ENCODE peak calls at places on chromosomes 1 and 21, in four cellular contexts. B is neuronal stem cell, L is IMR-90, H is H9. F is an unnamed sample. For H3K79me1, the result is how much of the 10 kb centered on the place peaks cover.

GRCh38 chr1:150981177-150981804 is 801 bp upstream of the ANXA9 start:
- DNase-seq in L (no peak), H (peak), B (no peak), F (peak)

GRCh38 chr1:212551929-212552328 is 56.6 kb upstream of the ATF3 start:
- DNase-seq in H (no peak), B (no peak), L (no peak), F (no peak)

GRCh38 chr1:18302788-18303413 is 177.8 kb upstream of the KLHDC7A start:
- DNase-seq in B (no peak), H (peak), L (no peak), F (peak)

GRCh38 chr1:47843781-47844555 is 153.2 kb downstream of the TRABD2B start:
- DNase-seq in L (no peak), H (no peak), B (no peak), F (no peak)

GRCh38 chr1:91583326-91583755 is 82.7 kb downstream of the CDC7 start:
- DNase-seq in B (no peak), L (peak), H (no peak), F (no peak)

GRCh38 chr1:6489799-6490180 is 1.7 kb downstream of the PLEKHG5 start:
- DNase-seq in L (peak), B (peak), H (peak), F (peak)

GRCh38 chr1:210944255-210944654 is 189.7 kb downstream of the KCNH1 start:
- DNase-seq in L (no peak), H (no peak), B (no peak), F (no peak)

GRCh38 chr1:229230136-229230892 is 40.6 kb upstream of the RAB4A start:
- DNase-seq in L (no peak), B (no peak), H (no peak), F (no peak)

GRCh38 chr21:46656820-46657219 is 21.3 kb downstream of the PRMT2 start:
- DNase-seq in L (no peak), B (no peak), H (no peak), F (no peak)

GRCh38 chr1:159900086-159900680 is at the start of gene CFAP45:
- DNase-seq in H (peak), L (peak), B (peak), F (peak)

GRCh38 chr1:29645586-29645985 is 409.3 kb downstream of the PTPRU start:
- DNase-seq in L (no peak), B (no peak), H (peak), F (no peak)

GRCh38 chr1:220313576-220313975 is 41.3 kb upstream of the RAB3GAP2 start:
- DNase-seq in H (no peak), L (no peak), B (no peak), F (no peak)

GRCh38 chr21:35422011-35422410 is 372.9 kb upstream of the RUNX1 start:
- DNase-seq in B (no peak), L (no peak), H (no peak), F (no peak)

GRCh38 chr1:17403081-17403480 is 31.1 kb downstream of the PADI6 start:
- DNase-seq in L (no peak), B (no peak), H (no peak), F (no peak)

GRCh38 chr1:7388141-7388487 is 383.0 kb upstream of the VAMP3 start:
- DNase-seq in L (no peak), B (no peak), H (peak), F (no peak)

GRCh38 chr1:163069142-163069541 is at the start of gene RGS4:
- DNase-seq in L (peak), B (peak), H (peak), F (peak)

GRCh38 chr1:27934818-27935549 is at the start of gene SMPDL3B:
- DNase-seq in B (peak), L (no peak), H (peak), F (peak)

GRCh38 chr1:174051956-174052355 is 29.8 kb upstream of the RC3H1 start:
- DNase-seq in B (peak), H (no peak), L (no peak), F (no peak)

GRCh38 chr1:156677616-156678596 is 699 bp upstream of the NES start:
- DNase-seq in L (peak), H (peak), B (peak), F (no peak)

GRCh38 chr1:13456894-13457532 is 46.8 kb downstream of the PRAMEF20 start:
- DNase-seq in H (no peak), B (no peak), L (no peak), F (no peak)

GRCh38 chr1:89973481-89974127 is 21.3 kb upstream of the ZNF326 start:
- DNase-seq in B (no peak), L (no peak), H (no peak), F (no peak)

GRCh38 chr1:226064816-226065248 is 2.3 kb downstream of the H3-3A start:
- DNase-seq in B (no peak), H (no peak), L (peak), F (peak)

DNA sequence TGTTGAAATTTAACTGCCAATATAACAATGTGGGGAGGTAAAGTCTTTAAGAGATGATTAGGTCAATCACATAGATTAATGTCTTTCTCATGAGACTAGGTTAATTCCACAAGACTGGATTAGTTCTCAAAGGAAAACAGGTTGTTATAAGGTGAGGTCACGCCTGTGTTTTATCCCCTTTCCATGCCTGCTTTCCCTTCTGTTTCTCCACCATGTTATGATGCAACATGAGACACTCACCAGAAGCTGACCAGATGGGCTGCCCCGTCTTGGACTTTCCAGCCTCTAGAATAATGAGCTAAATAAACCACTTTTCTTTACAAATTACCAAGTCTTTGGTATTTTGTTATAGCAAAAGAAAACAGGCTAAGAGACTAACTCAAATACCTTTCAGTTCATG is 70.8 kb downstream of the DDAH1 start:
- DNase-seq in H (no peak), B (no peak), L (peak), F (no peak)
- H4K91ac ChIP-seq in H (no peak), B (no peak), L (no peak), F (no peak)

GRCh38 chr1:109623601-109624161 is 4.0 kb downstream of the AMPD2 start:
- DNase-seq in B (no peak), L (no peak), H (peak), F (no peak)
- H3K27ac ChIP-seq in B (no peak), L (no peak), H (no peak), F (no peak)

GRCh38 chr1:22781483-22781882 is 70.8 kb downstream of the EPHB2 start:
- DNase-seq in B (peak), H (no peak), L (no peak), F (no peak)

GRCh38 chr1:22786101-22786500 is 75.5 kb downstream of the EPHB2 start:
- DNase-seq in L (no peak), B (no peak), H (no peak), F (peak)

GRCh38 chr1:22784737-22785136 is 74.1 kb downstream of the EPHB2 start:
- DNase-seq in L (no peak), B (no peak), H (no peak), F (no peak)

GRCh38 chr1:22786719-22787489 is 76.3 kb downstream of the EPHB2 start:
- DNase-seq in H (no peak), L (no peak), B (no peak), F (peak)

DNA sequence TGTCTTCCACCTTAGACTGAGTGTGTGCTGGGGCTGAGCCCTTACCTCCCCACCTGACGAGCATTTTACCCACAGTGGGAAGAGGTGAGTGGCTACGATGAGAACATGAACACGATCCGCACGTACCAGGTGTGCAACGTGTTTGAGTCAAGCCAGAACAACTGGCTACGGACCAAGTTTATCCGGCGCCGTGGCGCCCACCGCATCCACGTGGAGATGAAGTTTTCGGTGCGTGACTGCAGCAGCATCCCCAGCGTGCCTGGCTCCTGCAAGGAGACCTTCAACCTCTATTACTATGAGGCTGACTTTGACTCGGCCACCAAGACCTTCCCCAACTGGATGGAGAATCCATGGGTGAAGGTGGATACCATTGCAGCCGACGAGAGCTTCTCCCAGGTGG is 73.7 kb downstream of the EPHB2 start:
- DNase-seq in L (no peak), B (no peak), H (no peak), F (no peak)
- H3K79me1 ChIP-seq in L (half or more), B (under half), H (under half), F (under half)

DNA sequence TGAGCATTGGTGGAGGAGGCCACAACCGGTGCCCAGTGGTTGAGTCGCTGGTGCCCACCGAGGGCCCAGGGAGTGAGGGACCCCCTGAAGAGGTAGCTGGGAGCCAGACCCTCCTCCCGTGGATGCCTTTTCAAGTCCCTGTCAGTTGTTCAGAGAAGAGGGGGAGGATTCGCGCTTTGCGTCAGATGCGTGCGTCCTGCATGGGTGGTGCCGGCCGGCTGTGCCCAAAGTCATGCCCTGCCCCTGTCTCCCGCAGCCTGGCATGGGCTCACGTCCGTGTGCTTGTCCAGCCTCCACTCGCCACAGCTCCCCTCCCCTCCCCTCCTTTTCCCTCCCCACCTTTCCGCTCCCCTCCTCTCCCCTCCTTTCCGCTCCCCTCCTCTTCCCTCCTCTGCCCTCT is 45.2 kb downstream of the PRKCZ start:
- DNase-seq in B (no peak), H (no peak), L (no peak), F (no peak)
- H4K91ac ChIP-seq in B (no peak), H (no peak), L (no peak), F (no peak)

GRCh38 chr1:117181630-117182041 is 29.1 kb downstream of the VTCN1 start:
- DNase-seq in L (no peak), H (no peak), B (no peak), F (peak)

GRCh38 chr1:117179471-117179870 is 31.3 kb downstream of the VTCN1 start:
- DNase-seq in L (no peak), H (no peak), B (no peak), F (no peak)

GRCh38 chr1:117178756-117179155 is 32.0 kb downstream of the VTCN1 start:
- DNase-seq in B (no peak), L (no peak), H (no peak), F (no peak)

GRCh38 chr1:117180571-117180970 is 30.2 kb downstream of the VTCN1 start:
- DNase-seq in H (no peak), B (peak), L (no peak), F (no peak)

GRCh38 chr1:117182271-117182670 is 28.5 kb downstream of the VTCN1 start:
- DNase-seq in B (no peak), L (no peak), H (no peak), F (peak)
- H3K27ac ChIP-seq in B (no peak), L (no peak), H (no peak), F (peak)

GRCh38 chr1:227940791-227941241 is 6.9 kb downstream of the WNT9A start:
- DNase-seq in H (no peak), L (no peak), B (no peak), F (no peak)

GRCh38 chr1:227939791-227940771 is 7.7 kb downstream of the WNT9A start:
- DNase-seq in L (no peak), B (no peak), H (no peak), F (no peak)

GRCh38 chr1:227942716-227943261 is 4.9 kb downstream of the WNT9A start:
- DNase-seq in H (no peak), B (no peak), L (no peak), F (no peak)

GRCh38 chr1:227942021-227942715 is 5.6 kb downstream of the WNT9A start:
- DNase-seq in B (no peak), H (peak), L (no peak), F (no peak)

GRCh38 chr1:227941509-227942020 is 6.2 kb downstream of the WNT9A start:
- DNase-seq in H (peak), L (no peak), B (no peak), F (peak)
- H3K79me1 ChIP-seq in H (under half), L (under half), B (under half), F (under half)

GRCh38 chr1:184299796-184300195 is 87.0 kb upstream of the C1orf21 start:
- DNase-seq in B (no peak), L (no peak), H (no peak), F (no peak)

GRCh38 chr1:184299076-184299790 is 87.6 kb upstream of the C1orf21 start:
- DNase-seq in B (no peak), L (peak), H (no peak), F (peak)

GRCh38 chr1:184297244-184297750 is 89.5 kb upstream of the C1orf21 start:
- DNase-seq in L (no peak), H (no peak), B (no peak), F (no peak)

GRCh38 chr1:184296466-184297243 is 90.2 kb upstream of the C1orf21 start:
- DNase-seq in H (no peak), L (peak), B (no peak), F (no peak)

GRCh38 chr1:184298321-184299052 is 88.3 kb upstream of the C1orf21 start:
- DNase-seq in B (peak), L (no peak), H (no peak), F (no peak)
- H4K91ac ChIP-seq in B (no peak), L (peak), H (no peak), F (no peak)